ENCODE peak calls at places on chromosomes 7 and 10, in seven cellular contexts. F is mesendoderm, D is IMR-90, I is neuronal stem cell, S is H1, A is trophoblast cell, V is mesenchymal stem cell. N is an unnamed sample.

GRCh38 chr10:28302012-28302667 is 724 bp downstream of the MPP7 start:
- DNase-seq in S (no peak), I (no peak), D (no peak), V (peak), A (no peak), F (peak), N (no peak)

GRCh38 chr10:67606572-67606971 is 89.4 kb downstream of the CTNNA3 start:
- DNase-seq in I (no peak), F (peak), A (no peak), D (peak), V (peak), S (no peak), N (no peak)

GRCh38 chr7:141511370-141512335 is 39.6 kb upstream of the AGK start:
- DNase-seq in I (no peak), A (no peak), F (peak), D (no peak), S (no peak), V (no peak), N (peak)

GRCh38 chr10:73744690-73744994 is 470 bp downstream of the SEC24C start:
- DNase-seq in I (no peak), D (peak), V (peak), A (peak), F (peak), S (no peak), N (no peak)

GRCh38 chr7:26454180-26454579 is 162.5 kb downstream of the SNX10 start:
- DNase-seq in F (no peak), I (no peak), A (no peak), V (peak), D (no peak), S (no peak), N (no peak)

GRCh38 chr10:105149371-105149871 is 508.3 kb downstream of the SORCS3 start:
- DNase-seq in A (no peak), V (no peak), S (no peak), F (no peak), D (no peak), I (no peak), N (no peak)

GRCh38 chr10:48811917-48812316 is 127.2 kb downstream of the WDFY4 start:
- DNase-seq in S (no peak), D (no peak), V (no peak), F (no peak), A (no peak), I (no peak), N (no peak)

GRCh38 chr7:110522751-110523200 is 568.2 kb upstream of the LRRN3 start:
- DNase-seq in I (no peak), S (no peak), F (peak), A (peak), D (no peak), V (peak), N (no peak)

GRCh38 chr7:136086712-136087111 is 109.6 kb upstream of the MTPN start:
- DNase-seq in I (peak), F (peak), S (peak), D (peak), A (peak), V (peak), N (peak)

GRCh38 chr7:128197989-128198580 is 43.0 kb upstream of the LEP start:
- DNase-seq in V (no peak), A (no peak), F (no peak), S (no peak), D (no peak), I (no peak), N (peak)

GRCh38 chr7:36006656-36007229 is 146.3 kb upstream of the EEPD1 start:
- DNase-seq in S (no peak), D (no peak), V (no peak), F (no peak), A (no peak), I (no peak), N (no peak)

GRCh38 chr7:116525913-116526857 is 1.3 kb downstream of the CAV1 start:
- DNase-seq in F (peak), A (peak), I (peak), V (peak), S (no peak), D (peak), N (peak)

GRCh38 chr7:50409856-50410468 is 40.2 kb downstream of the FIGNL1 start:
- DNase-seq in D (no peak), F (no peak), S (no peak), A (peak), I (no peak), V (no peak), N (no peak)

GRCh38 chr7:151381333-151382078 is 28.3 kb downstream of the WDR86 start:
- DNase-seq in F (peak), S (no peak), A (no peak), V (no peak), D (no peak), I (no peak), N (peak)

GRCh38 chr10:102267748-102268147 is 22.4 kb downstream of the GBF1 start:
- DNase-seq in I (no peak), V (peak), S (no peak), D (peak), F (no peak), A (no peak), N (no peak)

GRCh38 chr10:10007972-10008371 is 1009.7 kb upstream of the CELF2 start:
- DNase-seq in S (no peak), D (no peak), V (no peak), A (peak), I (no peak), F (no peak), N (no peak)

GRCh38 chr10:106567629-106568028 is 596.9 kb downstream of the SORCS1 start:
- DNase-seq in V (no peak), A (no peak), D (no peak), I (no peak), S (no peak), F (no peak), N (no peak)

GRCh38 chr10:27742926-27743735 is 2.5 kb downstream of the MKX start:
- DNase-seq in F (peak), A (peak), I (no peak), D (no peak), V (peak), S (no peak), N (peak)

GRCh38 chr10:79985481-79986072 is 36.7 kb upstream of the SFTPD start:
- DNase-seq in V (peak), F (no peak), I (no peak), S (no peak), D (no peak), A (peak), N (no peak)

GRCh38 chr7:157558516-157558874 is 221.7 kb downstream of the DNAJB6 start:
- DNase-seq in I (no peak), V (no peak), S (no peak), D (no peak), A (no peak), F (no peak), N (no peak)

GRCh38 chr7:131499801-131500200 is 56.6 kb downstream of the PODXL start:
- DNase-seq in D (no peak), I (no peak), A (no peak), F (no peak), S (no peak), V (no peak), N (no peak)

GRCh38 chr10:71423936-71424335 is 27.2 kb downstream of the CDH23 start:
- DNase-seq in D (no peak), V (no peak), I (no peak), F (no peak), S (no peak), A (no peak), N (no peak)

GRCh38 chr10:28632597-28632940 is 44.8 kb upstream of the BAMBI start:
- DNase-seq in I (no peak), V (no peak), D (no peak), A (no peak), F (no peak), S (no peak), N (no peak)

GRCh38 chr7:142319970-142320369 is 62.1 kb upstream of the PRSS58 start:
- DNase-seq in A (peak), V (no peak), F (peak), I (no peak), D (no peak), S (no peak), N (peak)

GRCh38 chr10:251982-252582 is 116.8 kb downstream of the ZMYND11 start:
- DNase-seq in I (no peak), F (no peak), V (no peak), A (no peak), D (no peak), S (no peak), N (no peak)

GRCh38 chr10:130042386-130042785 is 68.2 kb downstream of the C10orf143 start:
- DNase-seq in F (no peak), V (no peak), I (no peak), D (no peak), A (no peak), S (no peak), N (no peak)

GRCh38 chr7:104804696-104805095 is 209.3 kb upstream of the KMT2E start:
- DNase-seq in D (no peak), I (no peak), S (no peak), A (no peak), V (no peak), F (no peak), N (no peak)

GRCh38 chr10:23150610-23151009 is 41.5 kb upstream of the PTF1A start:
- DNase-seq in I (no peak), A (peak), D (no peak), S (no peak), F (no peak), V (no peak), N (no peak)

GRCh38 chr10:97543025-97543546 is 29.5 kb upstream of the ANKRD2 start:
- DNase-seq in I (no peak), F (peak), D (peak), V (peak), A (peak), S (no peak), N (no peak)

GRCh38 chr10:119768455-119769094 is 42.7 kb downstream of the INPP5F start:
- DNase-seq in D (peak), F (no peak), V (no peak), I (no peak), S (no peak), A (no peak), N (no peak)

GRCh38 chr7:19020062-19020461 is 97.4 kb downstream of the TWIST1 start:
- DNase-seq in F (no peak), V (no peak), A (peak), D (no peak), I (no peak), S (no peak), N (no peak)
- H3K18ac ChIP-seq in F (no peak), V (no peak), A (no peak), D (no peak), I (no peak), S (no peak), N (no peak)

GRCh38 chr10:87803831-87804230 is 14.2 kb downstream of the ATAD1 start:
- DNase-seq in F (no peak), V (no peak), I (no peak), A (no peak), S (no peak), D (no peak), N (no peak)

GRCh38 chr10:87803328-87803727 is 14.7 kb downstream of the ATAD1 start:
- DNase-seq in I (no peak), D (no peak), S (no peak), F (peak), A (no peak), V (no peak), N (no peak)

GRCh38 chr10:87798082-87798481 is 19.9 kb downstream of the ATAD1 start:
- DNase-seq in A (no peak), D (no peak), I (no peak), S (no peak), V (no peak), F (no peak), N (no peak)

GRCh38 chr10:87804939-87805569 is 13.0 kb downstream of the ATAD1 start:
- DNase-seq in I (no peak), A (no peak), V (no peak), S (no peak), D (no peak), F (no peak), N (no peak)

GRCh38 chr10:87799860-87800259 is 18.2 kb downstream of the ATAD1 start:
- DNase-seq in A (no peak), I (no peak), V (no peak), S (no peak), F (peak), D (no peak), N (no peak)
- H3K18ac ChIP-seq in A (no peak), I (no peak), V (no peak), S (no peak), F (no peak), D (no peak), N (no peak)

GRCh38 chr7:27614102-27614501 is 48.6 kb downstream of the HIBADH start:
- DNase-seq in F (no peak), D (no peak), I (no peak), V (no peak), A (no peak), S (no peak), N (no peak)
- H3K18ac ChIP-seq in F (no peak), D (no peak), I (no peak), V (no peak), A (no peak), S (no peak), N (no peak)

DNA sequence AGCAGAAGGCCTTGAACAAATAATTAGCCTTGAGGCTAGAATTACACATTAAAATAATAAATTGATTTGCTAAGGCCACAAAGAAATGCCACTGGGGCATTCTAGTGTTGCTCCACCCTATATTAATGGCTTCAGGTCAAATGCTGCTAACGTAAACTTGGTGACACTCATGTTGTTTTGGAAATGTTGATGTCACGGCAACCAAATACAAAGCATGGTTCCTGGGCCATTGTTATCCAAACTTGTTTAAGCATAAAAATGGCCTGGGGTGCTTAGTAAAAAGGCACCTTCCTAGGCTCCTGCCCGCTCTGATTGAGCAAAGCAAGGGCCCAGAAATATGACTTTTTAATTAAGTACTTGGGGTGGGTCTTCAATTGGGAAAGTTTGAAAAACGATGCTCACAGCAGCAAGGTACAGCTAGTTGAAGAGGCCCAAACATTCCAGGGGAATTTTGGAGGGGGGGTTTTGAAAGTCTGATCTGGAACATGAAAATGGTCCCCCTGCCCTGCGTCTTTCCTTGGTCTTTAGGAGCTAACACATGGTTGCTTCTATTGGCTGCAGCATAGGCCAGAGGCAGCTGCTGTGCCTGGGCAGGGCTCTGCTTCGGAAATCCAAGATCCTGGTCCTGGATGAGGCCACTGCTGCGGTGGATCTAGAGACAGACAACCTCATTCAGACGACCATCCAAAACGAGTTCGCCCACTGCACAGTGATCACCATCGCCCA is 67.8 kb downstream of the ABCC2 start:
- DNase-seq in F (peak), D (no peak), S (no peak), V (peak), A (peak), I (peak), N (peak)
- H3K18ac ChIP-seq in F (no peak), D (no peak), S (peak), V (no peak), A (no peak), I (peak), N (peak)

GRCh38 chr10:57692255-57692980 is 575.3 kb downstream of the IPMK start:
- DNase-seq in F (peak), I (no peak), S (no peak), D (peak), A (peak), V (peak), N (no peak)

GRCh38 chr10:57694956-57695605 is 572.6 kb downstream of the IPMK start:
- DNase-seq in S (no peak), A (no peak), I (no peak), D (peak), F (no peak), V (peak), N (no peak)

DNA sequence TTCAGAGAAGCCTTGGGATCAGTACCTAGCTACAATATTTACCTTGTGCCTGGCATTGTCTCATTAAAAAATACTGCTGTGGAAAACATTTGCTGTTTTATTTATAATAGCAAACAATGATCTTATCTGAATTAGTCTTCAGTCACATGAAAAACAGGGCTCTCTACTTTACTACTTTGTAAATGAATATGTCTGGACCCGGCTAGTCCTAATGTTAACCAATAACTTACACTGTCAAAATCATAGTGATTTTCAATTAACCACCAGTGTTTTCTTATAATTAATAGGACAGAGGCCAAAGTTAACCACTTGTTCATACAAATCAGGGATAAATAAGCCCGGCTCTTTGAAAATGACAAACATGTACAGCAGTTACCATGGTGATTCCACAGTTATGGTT is 577.8 kb downstream of the IPMK start:
- DNase-seq in F (no peak), I (no peak), V (no peak), A (no peak), S (no peak), D (no peak), N (no peak)
- H3K18ac ChIP-seq in F (no peak), I (no peak), V (no peak), A (no peak), S (no peak), D (no peak), N (no peak)

GRCh38 chr7:103101543-103101942 is 26.6 kb downstream of the ARMC10 start:
- DNase-seq in D (no peak), F (no peak), I (no peak), V (no peak), A (no peak), S (no peak), N (no peak)

GRCh38 chr7:103100348-103100747 is 25.4 kb downstream of the ARMC10 start:
- DNase-seq in A (no peak), S (no peak), F (no peak), I (no peak), V (no peak), D (no peak), N (no peak)
- H3K18ac ChIP-seq in A (no peak), S (no peak), F (no peak), I (no peak), V (no peak), D (no peak), N (no peak)